ENCODE peak calls at places on chromosomes 7 and 10, in ten cellular contexts. W is kidney epithelial cell, G is iPS DF 6.9, U is DND-41, B is heart left ventricle, I is tibial artery, V is PC-9, Z is Caco-2, D is stomach, Y is breast epithelium. Q is an unnamed sample.
A peak's percentile ranks its signal among the peaks of the same experiment; 100 is the strongest.

GRCh38 chr10:71161429-71161828 is 50.9 kb upstream of the UNC5B start:
- DNase-seq in W (no peak), G (no peak), U (no peak), B (no peak), I (no peak), V (peak; percentile 54), Z (no peak), D (no peak), Y (no peak), Q (no peak)

GRCh38 chr10:60208676-60209269 is 180.9 kb downstream of the ANK3 start:
- DNase-seq in W (no peak), G (no peak), U (no peak), B (no peak), I (no peak), V (no peak), Z (no peak), D (no peak), Y (no peak), Q (no peak)

GRCh38 chr7:154427527-154427926 is 375.3 kb downstream of the DPP6 start:
- DNase-seq in W (no peak), G (no peak), U (no peak), B (no peak), I (no peak), V (no peak), Z (no peak), D (no peak), Y (no peak), Q (no peak)

GRCh38 chr7:53485354-53485753 is 449.9 kb downstream of the POM121L12 start:
- DNase-seq in W (no peak), G (no peak), U (no peak), B (no peak), I (no peak), V (no peak), Z (no peak), D (no peak), Y (no peak), Q (no peak)

GRCh38 chr7:103445228-103446020 is 583 bp downstream of the SLC26A5 start:
- DNase-seq in W (no peak), G (no peak), U (no peak), B (no peak), I (no peak), V (no peak), Z (no peak), D (no peak), Y (no peak), Q (no peak)

GRCh38 chr10:73648975-73649829 is 6.6 kb downstream of the SYNPO2L start:
- DNase-seq in W (no peak), G (no peak), U (no peak), B (no peak), I (no peak), V (no peak), Z (peak; percentile 87), D (no peak), Y (no peak), Q (no peak)

GRCh38 chr7:97317575-97317974 is 200.1 kb downstream of the SDHAF3 start:
- DNase-seq in W (no peak), G (no peak), U (no peak), B (no peak), I (no peak), V (no peak), Z (no peak), D (no peak), Y (no peak), Q (no peak)

GRCh38 chr7:104848386-104848990 is 165.5 kb upstream of the KMT2E start:
- DNase-seq in W (no peak), G (peak; percentile 52), U (peak; percentile 66), B (no peak), I (peak; percentile 63), V (peak; percentile 50), Z (peak; percentile 55), D (peak; percentile 57), Y (no peak), Q (peak; percentile 25)

GRCh38 chr7:108109216-108109908 is 20.8 kb downstream of the LAMB4 start:
- DNase-seq in W (no peak), G (no peak), U (no peak), B (no peak), I (no peak), V (no peak), Z (no peak), D (no peak), Y (no peak), Q (no peak)

GRCh38 chr10:69901623-69902505 is 100.2 kb downstream of the COL13A1 start:
- DNase-seq in W (no peak), G (peak; percentile 45), U (peak; percentile 26), B (no peak), I (peak; percentile 51), V (peak; percentile 52), Z (peak; percentile 85), D (peak; percentile 48), Y (no peak), Q (no peak)

GRCh38 chr7:127251048-127251451 is 1.7 kb downstream of the GRM8 start:
- DNase-seq in W (no peak), G (no peak), U (no peak), B (no peak), I (no peak), V (no peak), Z (no peak), D (no peak), Y (no peak), Q (no peak)

GRCh38 chr7:79820387-79820786 is 314.2 kb upstream of the GNAI1 start:
- DNase-seq in W (no peak), G (no peak), U (no peak), B (peak; percentile 79), I (peak; percentile 24), V (no peak), Z (peak; percentile 42), D (no peak), Y (no peak), Q (no peak)

GRCh38 chr10:98636921-98637329 is 190.2 kb upstream of the HPS1 start:
- DNase-seq in W (no peak), G (no peak), U (no peak), B (no peak), I (no peak), V (no peak), Z (no peak), D (no peak), Y (no peak), Q (no peak)

GRCh38 chr7:155809947-155810606 is 2.2 kb downstream of the SHH start:
- DNase-seq in W (no peak), G (no peak), U (no peak), B (peak; percentile 58), I (no peak), V (no peak), Z (no peak), D (no peak), Y (no peak), Q (no peak)

GRCh38 chr7:155811560-155811894 is 736 bp downstream of the SHH start:
- DNase-seq in W (no peak), G (no peak), U (no peak), B (peak; percentile 10), I (no peak), V (no peak), Z (no peak), D (peak; percentile 70), Y (no peak), Q (no peak)

GRCh38 chr7:155811895-155812761 is at the start of gene SHH:
- DNase-seq in W (no peak), G (no peak), U (no peak), B (peak; percentile 14), I (no peak), V (no peak), Z (no peak), D (no peak), Y (no peak), Q (no peak)

GRCh38 chr7:155809332-155809946 is 2.8 kb downstream of the SHH start:
- DNase-seq in W (no peak), G (no peak), U (no peak), B (no peak), I (no peak), V (no peak), Z (no peak), D (peak; percentile 55), Y (no peak), Q (no peak)

GRCh38 chr7:155810607-155811559 is 1.4 kb downstream of the SHH start:
- DNase-seq in W (no peak), G (no peak), U (no peak), B (no peak), I (no peak), V (no peak), Z (no peak), D (no peak), Y (no peak), Q (no peak)
- H3K27me3 ChIP-seq in W (peaks cover 28% of the 10 kb centered on the region), G (peaks cover 78% of the 10 kb centered on the region), U (peaks cover 5% of the 10 kb centered on the region), B (peaks cover 99% of the 10 kb centered on the region), I (no peaks in the 10 kb centered on the region), V (no peaks in the 10 kb centered on the region), Z (peaks cover 4% of the 10 kb centered on the region), D (peaks cover 40% of the 10 kb centered on the region), Y (no peaks in the 10 kb centered on the region), Q (peaks cover 17% of the 10 kb centered on the region)

GRCh38 chr10:67386260-67386659 is 309.7 kb downstream of the CTNNA3 start:
- DNase-seq in W (no peak), G (no peak), U (no peak), B (no peak), I (no peak), V (no peak), Z (no peak), D (no peak), Y (no peak), Q (no peak)
- H3K4me3 ChIP-seq in W (no peak overlapping the region), G (no peak overlapping the region), U (no peak overlapping the region), B (no peak overlapping the region), I (no peak overlapping the region), V (no peak overlapping the region), Z (no peak overlapping the region), D (no peak overlapping the region), Y (no peak overlapping the region), Q (no peak overlapping the region)

GRCh38 chr7:31340603-31341002 is at the start of gene NEUROD6:
- DNase-seq in W (no peak), G (no peak), U (no peak), B (no peak), I (no peak), V (no peak), Z (no peak), D (no peak), Y (no peak), Q (no peak)
- H3K27me3 ChIP-seq in W (peaks cover 14% of the 10 kb centered on the region), G (peaks cover 3% of the 10 kb centered on the region), U (peaks cover 4% of the 10 kb centered on the region), B (peaks cover 68% of the 10 kb centered on the region), I (no peaks in the 10 kb centered on the region), V (peaks cover 35% of the 10 kb centered on the region), Z (no peaks in the 10 kb centered on the region), D (no peaks in the 10 kb centered on the region), Y (peaks cover 3% of the 10 kb centered on the region), Q (no peaks in the 10 kb centered on the region)

GRCh38 chr7:101868191-101868950 is 50.9 kb downstream of the CUX1 start:
- DNase-seq in W (no peak), G (no peak), U (no peak), B (no peak), I (no peak), V (no peak), Z (no peak), D (no peak), Y (no peak), Q (no peak)

GRCh38 chr7:101871351-101871750 is 53.9 kb downstream of the CUX1 start:
- DNase-seq in W (no peak), G (no peak), U (no peak), B (no peak), I (no peak), V (no peak), Z (no peak), D (no peak), Y (no peak), Q (no peak)

GRCh38 chr7:101869026-101869900 is 51.8 kb downstream of the CUX1 start:
- DNase-seq in W (no peak), G (no peak), U (no peak), B (no peak), I (no peak), V (no peak), Z (no peak), D (no peak), Y (no peak), Q (no peak)

GRCh38 chr7:101869901-101870290 is 52.5 kb downstream of the CUX1 start:
- DNase-seq in W (no peak), G (no peak), U (no peak), B (no peak), I (no peak), V (no peak), Z (no peak), D (no peak), Y (no peak), Q (no peak)

GRCh38 chr7:101870361-101871062 is 53.1 kb downstream of the CUX1 start:
- DNase-seq in W (no peak), G (no peak), U (no peak), B (no peak), I (no peak), V (peak; percentile 76), Z (peak; percentile 81), D (peak; percentile 31), Y (no peak), Q (no peak)
- H3K4me3 ChIP-seq in W (no peak overlapping the region), G (no peak overlapping the region), U (no peak overlapping the region), B (no peak overlapping the region), I (no peak overlapping the region), V (peak overlapping the region; percentile 30), Z (no peak overlapping the region), D (no peak overlapping the region), Y (no peak overlapping the region), Q (no peak overlapping the region)